ENCODE peak calls at places on chromosomes 12 and 14, in ten cellular contexts. One of them, this sample, is unnamed. For H3K27me3 and H3K36me3, the result is how much of the 10 kb centered on the place peaks cover.

GRCh38 chr14:22837059-22837749 is 819 bp downstream of the MMP14 start:
- DNase-seq in fibroblast of lung: peak
- DNase-seq in CD8-positive, alpha-beta T cell: no peak
- DNase-seq in tibial artery: peak
- DNase-seq in SK-N-SH: peak
- DNase-seq in MM.1S: no peak
- DNase-seq in testis: peak
- DNase-seq in heart right ventricle: peak
- DNase-seq in gastrocnemius medialis: no peak
- DNase-seq in keratinocyte: no peak
- DNase-seq in this sample: no peak

GRCh38 chr14:95370076-95370475 is 50.4 kb upstream of the CLMN start:
- DNase-seq in fibroblast of lung: no peak
- DNase-seq in CD8-positive, alpha-beta T cell: no peak
- DNase-seq in tibial artery: no peak
- DNase-seq in SK-N-SH: no peak
- DNase-seq in MM.1S: no peak
- DNase-seq in testis: peak
- DNase-seq in heart right ventricle: no peak
- DNase-seq in gastrocnemius medialis: no peak
- DNase-seq in keratinocyte: no peak
- DNase-seq in this sample: no peak

GRCh38 chr14:46054526-46054925 is 597.1 kb downstream of the RPL10L start:
- DNase-seq in fibroblast of lung: peak
- DNase-seq in CD8-positive, alpha-beta T cell: no peak
- DNase-seq in tibial artery: no peak
- DNase-seq in SK-N-SH: no peak
- DNase-seq in MM.1S: no peak
- DNase-seq in testis: no peak
- DNase-seq in heart right ventricle: no peak
- DNase-seq in gastrocnemius medialis: no peak
- DNase-seq in keratinocyte: peak
- DNase-seq in this sample: no peak

GRCh38 chr12:25959069-25959961 is 833 bp downstream of the RASSF8 start:
- DNase-seq in fibroblast of lung: peak
- DNase-seq in CD8-positive, alpha-beta T cell: no peak
- DNase-seq in tibial artery: peak
- DNase-seq in SK-N-SH: peak
- DNase-seq in MM.1S: peak
- DNase-seq in testis: peak
- DNase-seq in heart right ventricle: peak
- DNase-seq in gastrocnemius medialis: peak
- DNase-seq in keratinocyte: no peak
- DNase-seq in this sample: no peak

GRCh38 chr12:65608319-65608916 is 215.9 kb upstream of the HMGA2 start:
- DNase-seq in fibroblast of lung: no peak
- DNase-seq in CD8-positive, alpha-beta T cell: no peak
- DNase-seq in tibial artery: no peak
- DNase-seq in SK-N-SH: no peak
- DNase-seq in MM.1S: no peak
- DNase-seq in testis: no peak
- DNase-seq in heart right ventricle: no peak
- DNase-seq in gastrocnemius medialis: no peak
- DNase-seq in keratinocyte: no peak
- DNase-seq in this sample: no peak

GRCh38 chr14:61511558-61511924 is 183.8 kb upstream of the HIF1A start:
- DNase-seq in fibroblast of lung: no peak
- DNase-seq in CD8-positive, alpha-beta T cell: no peak
- DNase-seq in tibial artery: no peak
- DNase-seq in SK-N-SH: no peak
- DNase-seq in MM.1S: no peak
- DNase-seq in testis: peak
- DNase-seq in heart right ventricle: no peak
- DNase-seq in gastrocnemius medialis: no peak
- DNase-seq in keratinocyte: no peak
- DNase-seq in this sample: no peak

GRCh38 chr12:97982684-97983083 is 520.1 kb downstream of the RMST start:
- DNase-seq in fibroblast of lung: no peak
- DNase-seq in CD8-positive, alpha-beta T cell: no peak
- DNase-seq in tibial artery: no peak
- DNase-seq in SK-N-SH: no peak
- DNase-seq in MM.1S: no peak
- DNase-seq in testis: no peak
- DNase-seq in heart right ventricle: no peak
- DNase-seq in gastrocnemius medialis: no peak
- DNase-seq in keratinocyte: no peak
- DNase-seq in this sample: no peak

GRCh38 chr12:96194901-96195844 is 998 bp downstream of the ELK3 start:
- DNase-seq in fibroblast of lung: peak
- DNase-seq in CD8-positive, alpha-beta T cell: peak
- DNase-seq in tibial artery: peak
- DNase-seq in SK-N-SH: peak
- DNase-seq in MM.1S: peak
- DNase-seq in testis: peak
- DNase-seq in heart right ventricle: peak
- DNase-seq in gastrocnemius medialis: no peak
- DNase-seq in keratinocyte: no peak
- DNase-seq in this sample: no peak

GRCh38 chr12:130590685-130591084 is 125.4 kb downstream of the RIMBP2 start:
- DNase-seq in fibroblast of lung: no peak
- DNase-seq in CD8-positive, alpha-beta T cell: no peak
- DNase-seq in tibial artery: no peak
- DNase-seq in SK-N-SH: no peak
- DNase-seq in MM.1S: no peak
- DNase-seq in testis: no peak
- DNase-seq in heart right ventricle: no peak
- DNase-seq in gastrocnemius medialis: no peak
- DNase-seq in keratinocyte: no peak
- DNase-seq in this sample: no peak
- H3K27me3 ChIP-seq in fibroblast of lung: under half
- H3K27me3 ChIP-seq in CD8-positive, alpha-beta T cell: under half
- H3K27me3 ChIP-seq in tibial artery: under half
- H3K27me3 ChIP-seq in SK-N-SH: under half
- H3K27me3 ChIP-seq in MM.1S: under half
- H3K27me3 ChIP-seq in testis: under half
- H3K27me3 ChIP-seq in heart right ventricle: under half
- H3K27me3 ChIP-seq in gastrocnemius medialis: under half
- H3K27me3 ChIP-seq in keratinocyte: under half
- H3K27me3 ChIP-seq in this sample: under half

GRCh38 chr12:132661972-132662371 is 25.2 kb downstream of the POLE start:
- DNase-seq in fibroblast of lung: no peak
- DNase-seq in CD8-positive, alpha-beta T cell: no peak
- DNase-seq in tibial artery: no peak
- DNase-seq in SK-N-SH: no peak
- DNase-seq in MM.1S: no peak
- DNase-seq in testis: no peak
- DNase-seq in heart right ventricle: no peak
- DNase-seq in gastrocnemius medialis: no peak
- DNase-seq in keratinocyte: no peak
- DNase-seq in this sample: no peak

GRCh38 chr12:132660047-132660446 is 27.1 kb downstream of the POLE start:
- DNase-seq in fibroblast of lung: no peak
- DNase-seq in CD8-positive, alpha-beta T cell: no peak
- DNase-seq in tibial artery: no peak
- DNase-seq in SK-N-SH: no peak
- DNase-seq in MM.1S: no peak
- DNase-seq in testis: no peak
- DNase-seq in heart right ventricle: no peak
- DNase-seq in gastrocnemius medialis: no peak
- DNase-seq in keratinocyte: no peak
- DNase-seq in this sample: no peak

GRCh38 chr12:132659146-132659545 is 28.0 kb downstream of the POLE start:
- DNase-seq in fibroblast of lung: no peak
- DNase-seq in CD8-positive, alpha-beta T cell: no peak
- DNase-seq in tibial artery: no peak
- DNase-seq in SK-N-SH: no peak
- DNase-seq in MM.1S: no peak
- DNase-seq in testis: no peak
- DNase-seq in heart right ventricle: no peak
- DNase-seq in gastrocnemius medialis: no peak
- DNase-seq in keratinocyte: no peak
- DNase-seq in this sample: no peak

GRCh38 chr12:132657004-132657727 is 30.0 kb downstream of the POLE start:
- DNase-seq in fibroblast of lung: no peak
- DNase-seq in CD8-positive, alpha-beta T cell: no peak
- DNase-seq in tibial artery: no peak
- DNase-seq in SK-N-SH: no peak
- DNase-seq in MM.1S: no peak
- DNase-seq in testis: no peak
- DNase-seq in heart right ventricle: no peak
- DNase-seq in gastrocnemius medialis: no peak
- DNase-seq in keratinocyte: no peak
- DNase-seq in this sample: no peak

GRCh38 chr12:132658149-132658905 is 28.8 kb downstream of the POLE start:
- DNase-seq in fibroblast of lung: no peak
- DNase-seq in CD8-positive, alpha-beta T cell: no peak
- DNase-seq in tibial artery: no peak
- DNase-seq in SK-N-SH: no peak
- DNase-seq in MM.1S: no peak
- DNase-seq in testis: no peak
- DNase-seq in heart right ventricle: no peak
- DNase-seq in gastrocnemius medialis: no peak
- DNase-seq in keratinocyte: no peak
- DNase-seq in this sample: no peak
- H3K36me3 ChIP-seq in fibroblast of lung: under half
- H3K36me3 ChIP-seq in CD8-positive, alpha-beta T cell: under half
- H3K36me3 ChIP-seq in tibial artery: half or more
- H3K36me3 ChIP-seq in SK-N-SH: under half
- H3K36me3 ChIP-seq in MM.1S: under half
- H3K36me3 ChIP-seq in testis: under half
- H3K36me3 ChIP-seq in heart right ventricle: under half
- H3K36me3 ChIP-seq in gastrocnemius medialis: under half
- H3K36me3 ChIP-seq in keratinocyte: under half
- H3K36me3 ChIP-seq in this sample: under half

GRCh38 chr12:3302406-3303041 is 188.5 kb upstream of the PRMT8 start:
- DNase-seq in fibroblast of lung: no peak
- DNase-seq in CD8-positive, alpha-beta T cell: no peak
- DNase-seq in tibial artery: no peak
- DNase-seq in SK-N-SH: no peak
- DNase-seq in MM.1S: no peak
- DNase-seq in testis: no peak
- DNase-seq in heart right ventricle: no peak
- DNase-seq in gastrocnemius medialis: no peak
- DNase-seq in keratinocyte: no peak
- DNase-seq in this sample: no peak

GRCh38 chr12:3304436-3305135 is 186.4 kb upstream of the PRMT8 start:
- DNase-seq in fibroblast of lung: peak
- DNase-seq in CD8-positive, alpha-beta T cell: no peak
- DNase-seq in tibial artery: no peak
- DNase-seq in SK-N-SH: no peak
- DNase-seq in MM.1S: no peak
- DNase-seq in testis: no peak
- DNase-seq in heart right ventricle: no peak
- DNase-seq in gastrocnemius medialis: no peak
- DNase-seq in keratinocyte: no peak
- DNase-seq in this sample: no peak

GRCh38 chr12:3305904-3306619 is 184.9 kb upstream of the PRMT8 start:
- DNase-seq in fibroblast of lung: no peak
- DNase-seq in CD8-positive, alpha-beta T cell: no peak
- DNase-seq in tibial artery: no peak
- DNase-seq in SK-N-SH: no peak
- DNase-seq in MM.1S: no peak
- DNase-seq in testis: no peak
- DNase-seq in heart right ventricle: no peak
- DNase-seq in gastrocnemius medialis: no peak
- DNase-seq in keratinocyte: no peak
- DNase-seq in this sample: no peak

GRCh38 chr12:3305464-3305863 is 185.5 kb upstream of the PRMT8 start:
- DNase-seq in fibroblast of lung: no peak
- DNase-seq in CD8-positive, alpha-beta T cell: no peak
- DNase-seq in tibial artery: no peak
- DNase-seq in SK-N-SH: no peak
- DNase-seq in MM.1S: no peak
- DNase-seq in testis: no peak
- DNase-seq in heart right ventricle: no peak
- DNase-seq in gastrocnemius medialis: no peak
- DNase-seq in keratinocyte: no peak
- DNase-seq in this sample: no peak

DNA sequence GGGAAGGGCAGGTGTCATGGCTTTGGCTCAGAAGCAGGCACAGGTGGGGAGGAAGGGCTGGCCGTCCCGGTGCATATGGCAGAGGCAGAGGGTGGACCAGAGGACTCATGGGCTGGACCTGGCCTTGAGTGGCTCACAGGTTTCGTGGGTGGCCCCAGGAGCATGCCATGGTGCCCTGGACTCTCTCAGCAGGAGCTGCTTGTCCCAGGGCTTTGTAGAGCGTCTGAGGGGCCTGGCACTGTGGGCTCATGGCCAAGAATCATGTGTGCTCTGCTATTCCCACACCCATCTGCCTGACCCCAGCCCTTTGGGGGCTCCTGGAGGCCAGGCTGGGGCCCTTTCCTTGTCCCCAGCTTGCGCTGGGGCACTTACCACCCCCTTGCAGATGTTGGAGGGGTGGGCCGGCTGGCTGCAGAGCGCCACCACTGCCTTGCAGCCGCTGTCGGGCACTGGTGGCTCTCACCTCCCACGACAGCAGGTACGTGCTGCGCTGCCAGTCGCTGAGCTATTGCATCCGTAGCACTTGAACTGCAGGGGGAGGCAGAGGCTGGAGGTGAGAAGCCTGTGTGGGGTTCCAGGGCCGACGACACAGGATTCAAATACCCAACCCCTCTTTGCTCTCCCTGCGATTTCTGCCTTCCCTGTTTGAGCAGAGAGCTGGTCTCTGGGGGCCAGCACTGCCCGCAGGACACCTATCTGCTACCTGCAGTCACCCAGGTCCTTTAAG is 187.4 kb upstream of the PRMT8 start:
- DNase-seq in fibroblast of lung: no peak
- DNase-seq in CD8-positive, alpha-beta T cell: no peak
- DNase-seq in tibial artery: no peak
- DNase-seq in SK-N-SH: peak
- DNase-seq in MM.1S: no peak
- DNase-seq in testis: no peak
- DNase-seq in heart right ventricle: no peak
- DNase-seq in gastrocnemius medialis: no peak
- DNase-seq in keratinocyte: no peak
- DNase-seq in this sample: no peak
- TF ChIP-seq CTCF in fibroblast of lung: no peak
- TF ChIP-seq CTCF in CD8-positive, alpha-beta T cell: no peak
- TF ChIP-seq CTCF in tibial artery: no peak
- TF ChIP-seq CTCF in SK-N-SH: no peak
- TF ChIP-seq CTCF in MM.1S: no peak
- TF ChIP-seq CTCF in testis: no peak
- TF ChIP-seq CTCF in heart right ventricle: no peak
- TF ChIP-seq CTCF in gastrocnemius medialis: no peak
- TF ChIP-seq CTCF in keratinocyte: peak
- TF ChIP-seq CTCF in this sample: no peak

DNA sequence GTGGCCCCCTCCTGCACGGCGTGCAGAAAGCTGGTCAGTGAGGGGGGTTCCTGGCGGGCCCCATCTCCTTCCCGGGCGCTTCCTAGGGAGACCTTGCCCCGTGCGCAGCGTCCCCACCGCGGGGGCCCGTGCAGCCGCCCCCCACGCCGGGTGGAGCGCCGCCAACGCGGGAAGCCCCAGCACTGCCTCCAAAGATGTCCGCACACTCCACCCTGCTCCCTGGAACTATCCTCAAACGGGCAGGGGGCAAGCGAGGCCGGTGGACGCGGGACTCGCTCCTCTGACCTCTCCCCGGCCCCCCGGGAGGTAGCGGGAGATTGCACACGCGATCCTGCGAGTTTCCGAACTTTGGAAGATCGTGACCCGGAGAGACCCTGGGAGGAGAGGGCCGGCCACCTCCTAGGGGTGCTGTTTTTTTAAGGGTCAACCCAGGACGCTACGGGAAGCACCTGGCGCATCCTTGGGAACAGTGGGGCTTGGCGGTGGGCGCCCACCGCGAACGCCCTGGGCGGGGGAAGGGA is 1.5 kb upstream of the FZD10 start:
- DNase-seq in fibroblast of lung: no peak
- DNase-seq in CD8-positive, alpha-beta T cell: no peak
- DNase-seq in tibial artery: no peak
- DNase-seq in SK-N-SH: no peak
- DNase-seq in MM.1S: no peak
- DNase-seq in testis: no peak
- DNase-seq in heart right ventricle: no peak
- DNase-seq in gastrocnemius medialis: no peak
- DNase-seq in keratinocyte: no peak
- DNase-seq in this sample: no peak
- H3K27me3 ChIP-seq in fibroblast of lung: under half
- H3K27me3 ChIP-seq in CD8-positive, alpha-beta T cell: under half
- H3K27me3 ChIP-seq in tibial artery: half or more
- H3K27me3 ChIP-seq in SK-N-SH: under half
- H3K27me3 ChIP-seq in MM.1S: under half
- H3K27me3 ChIP-seq in testis: under half
- H3K27me3 ChIP-seq in heart right ventricle: half or more
- H3K27me3 ChIP-seq in gastrocnemius medialis: under half
- H3K27me3 ChIP-seq in keratinocyte: under half
- H3K27me3 ChIP-seq in this sample: under half